ENCODE peak calls at places on chromosome 13, in seven cellular contexts. Y is RPMI8226; Z is activated CD4-positive, alpha-beta T cell treated with anti-CD3 and anti-CD28 coated beads, Interleukin-2, amount 50 U/mL, for 24 hours; M is progenitor cell of endocrine pancreas; C is effector memory CD4-positive, alpha-beta T cell; P is Kasumi-1; E is amniotic epithelial cell. X is an unnamed sample.
A peak's percentile ranks its signal among the peaks of the same experiment; 100 is the strongest.

GRCh38 chr13:78589206-78589605 is 14.1 kb downstream of the POU4F1 start:
- DNase-seq in E (peak; percentile 17), Y (peak; percentile 53), Z (no peak), P (peak; percentile 31), M (peak; percentile 69), C (no peak), X (no peak)

GRCh38 chr13:30846311-30846710 is 59.8 kb upstream of the MEDAG start:
- DNase-seq in Z (no peak), Y (no peak), M (no peak), P (no peak), C (no peak), E (peak; percentile 83), X (no peak)

GRCh38 chr13:62387642-62388041 is 972.0 kb upstream of the PCDH20 start:
- DNase-seq in P (no peak), M (no peak), Y (no peak), E (peak; percentile 1), Z (no peak), C (no peak), X (no peak)

GRCh38 chr13:85142351-85142750 is 656.9 kb downstream of the SLITRK6 start:
- DNase-seq in C (no peak), Y (no peak), M (no peak), P (no peak), Z (no peak), E (no peak), X (no peak)

GRCh38 chr13:112880221-112880641 is 88.8 kb upstream of the MCF2L start:
- DNase-seq in P (no peak), E (no peak), C (no peak), Y (no peak), M (no peak), Z (no peak), X (no peak)

GRCh38 chr13:114099191-114099590 is 33.2 kb downstream of the RASA3 start:
- DNase-seq in P (no peak), Y (no peak), C (no peak), M (no peak), Z (no peak), E (peak; percentile 89), X (no peak)

GRCh38 chr13:113592571-113592970 is 8.0 kb downstream of the TFDP1 start:
- DNase-seq in Y (no peak), P (no peak), E (no peak), Z (no peak), M (no peak), C (no peak), X (no peak)

GRCh38 chr13:41565221-41565620 is 107.9 kb downstream of the RGCC start:
- DNase-seq in M (no peak), P (no peak), Y (no peak), C (no peak), E (peak; percentile 87), Z (no peak), X (no peak)

GRCh38 chr13:40438022-40438692 is 228.3 kb downstream of the FOXO1 start:
- DNase-seq in Z (no peak), E (no peak), C (no peak), P (no peak), M (no peak), Y (no peak), X (no peak)

GRCh38 chr13:28040977-28041376 is 52.5 kb upstream of the URAD start:
- DNase-seq in E (no peak), M (no peak), P (no peak), C (no peak), Y (no peak), Z (no peak), X (peak; percentile 54)